ENCODE peak calls at places on chromosome 14, in nine cellular contexts. K, G, S, E, W, I, Z, T and C are unnamed samples.

GRCh38 chr14:99192823-99193222 is 79.2 kb downstream of the BCL11B start:
- DNase-seq in K (no peak), G (no peak), S (no peak), E (no peak), W (no peak), I (no peak), Z (no peak), T (no peak), C (no peak)

GRCh38 chr14:93090826-93091583 is 24.7 kb downstream of the ITPK1 start:
- DNase-seq in K (no peak), G (peak), S (no peak), E (no peak), W (no peak), I (no peak), Z (no peak), T (peak), C (no peak)

GRCh38 chr14:104680806-104681688 is 8.4 kb upstream of the INF2 start:
- DNase-seq in K (peak), G (no peak), S (peak), E (peak), W (no peak), I (peak), Z (peak), T (no peak), C (peak)

GRCh38 chr14:75454963-75455546 is 27.2 kb downstream of the JDP2 start:
- DNase-seq in K (peak), G (peak), S (peak), E (no peak), W (peak), I (no peak), Z (peak), T (no peak), C (no peak)

GRCh38 chr14:99689266-99690236 is 5.5 kb downstream of the CYP46A1 start:
- DNase-seq in K (no peak), G (no peak), S (no peak), E (no peak), W (no peak), I (no peak), Z (no peak), T (no peak), C (no peak)

GRCh38 chr14:90383731-90384542 is 12.9 kb upstream of the CALM1 start:
- DNase-seq in K (peak), G (peak), S (peak), E (peak), W (peak), I (no peak), Z (peak), T (peak), C (peak)

GRCh38 chr14:103547455-103547940 is 15.0 kb downstream of the BAG5 start:
- DNase-seq in K (no peak), G (peak), S (no peak), E (no peak), W (no peak), I (no peak), Z (no peak), T (no peak), C (no peak)

GRCh38 chr14:21090940-21091663 is 7.4 kb downstream of the ZNF219 start:
- DNase-seq in K (no peak), G (no peak), S (no peak), E (no peak), W (no peak), I (no peak), Z (no peak), T (no peak), C (no peak)

GRCh38 chr14:73743431-73743931 is 29.3 kb upstream of the PNMA1 start:
- DNase-seq in K (peak), G (no peak), S (no peak), E (no peak), W (no peak), I (no peak), Z (no peak), T (no peak), C (no peak)

GRCh38 chr14:54133896-54134295 is 177.3 kb upstream of the BMP4 start:
- DNase-seq in K (no peak), G (no peak), S (peak), E (no peak), W (no peak), I (no peak), Z (no peak), T (no peak), C (peak)

GRCh38 chr14:98070521-98070920 is 1201.5 kb downstream of the BCL11B start:
- DNase-seq in K (no peak), G (no peak), S (no peak), E (no peak), W (no peak), I (no peak), Z (no peak), T (peak), C (peak)

GRCh38 chr14:100688598-100689499 is 37.8 kb upstream of the DLK1 start:
- DNase-seq in K (no peak), G (no peak), S (peak), E (no peak), W (no peak), I (peak), Z (peak), T (no peak), C (no peak)

GRCh38 chr14:34693228-34693939 is 21.0 kb downstream of the CFL2 start:
- DNase-seq in K (no peak), G (no peak), S (no peak), E (no peak), W (peak), I (no peak), Z (no peak), T (no peak), C (peak)